ENCODE peak calls at places on chromosome 15, in nine cellular contexts. G is H1, S is lower leg skin, E is right lobe of liver, T is heart left ventricle, X is K562, W is uterus, Z is HCT116, J is tibial nerve. M is an unnamed sample.

GRCh38 chr15:80912673-80913072 is 76.9 kb downstream of the MESD start:
- DNase-seq in X (no peak), T (no peak), E (no peak), G (no peak), S (no peak), J (no peak), W (no peak), Z (no peak), M (no peak)

GRCh38 chr15:97904196-97904572 is 56.3 kb upstream of the ARRDC4 start:
- DNase-seq in G (peak), W (peak), Z (peak), S (peak), T (peak), J (peak), X (peak), E (peak), M (peak)

GRCh38 chr15:23647421-23648375 is at the start of gene MAGEL2:
- DNase-seq in E (no peak), S (no peak), W (no peak), T (no peak), Z (no peak), J (no peak), G (peak), X (no peak), M (no peak)

GRCh38 chr15:84981711-84982300 is at the start of gene PDE8A:
- DNase-seq in S (peak), T (peak), W (no peak), J (peak), G (peak), X (peak), Z (no peak), E (peak), M (no peak)

GRCh38 chr15:29889545-29890329 is 67.5 kb upstream of the TJP1 start:
- DNase-seq in G (no peak), T (no peak), W (no peak), J (no peak), E (no peak), Z (no peak), X (no peak), S (no peak), M (no peak)

GRCh38 chr15:84810073-84810840 is 6.9 kb upstream of the ALPK3 start:
- DNase-seq in Z (no peak), T (no peak), W (peak), S (peak), X (no peak), G (no peak), J (no peak), E (no peak), M (no peak)

GRCh38 chr15:82105458-82106205 is 59.8 kb upstream of the MEX3B start:
- DNase-seq in S (no peak), X (no peak), G (no peak), W (no peak), E (no peak), J (no peak), Z (no peak), T (no peak), M (no peak)

GRCh38 chr15:40768492-40769309 is 1.1 kb upstream of the C15orf62 start:
- DNase-seq in W (no peak), J (no peak), T (no peak), E (no peak), Z (no peak), G (no peak), X (no peak), S (no peak), M (peak)

GRCh38 chr15:33098082-33099058 is 96.1 kb downstream of the FMN1 start:
- DNase-seq in G (no peak), S (no peak), J (no peak), W (no peak), X (no peak), E (no peak), Z (no peak), T (no peak), M (no peak)

GRCh38 chr15:42800731-42801474 is 64.0 kb upstream of the CDAN1 start:
- DNase-seq in J (peak), G (peak), T (no peak), Z (no peak), W (no peak), X (no peak), S (no peak), E (no peak), M (no peak)

GRCh38 chr15:58432421-58432820 is 630 bp downstream of the LIPC start:
- DNase-seq in T (no peak), W (no peak), X (no peak), G (no peak), Z (no peak), E (no peak), S (no peak), J (no peak), M (no peak)

GRCh38 chr15:45186771-45187577 is 792 bp downstream of the SHF start:
- DNase-seq in S (peak), X (no peak), E (peak), T (no peak), Z (no peak), G (peak), J (no peak), W (no peak), M (peak)

GRCh38 chr15:45185903-45186770 is 1.6 kb downstream of the SHF start:
- DNase-seq in W (no peak), G (no peak), E (no peak), X (no peak), Z (no peak), J (no peak), S (peak), T (no peak), M (peak)

GRCh38 chr15:45187578-45187893 is 230 bp downstream of the SHF start:
- DNase-seq in W (no peak), T (no peak), Z (no peak), S (no peak), J (no peak), X (no peak), G (no peak), E (no peak), M (no peak)

GRCh38 chr15:45185069-45185779 is 2.5 kb downstream of the SHF start:
- DNase-seq in S (no peak), E (no peak), W (no peak), J (no peak), T (no peak), Z (no peak), G (no peak), X (no peak), M (no peak)

GRCh38 chr15:45187894-45188830 is at the start of gene SHF:
- DNase-seq in E (peak), X (peak), G (peak), T (peak), J (peak), S (no peak), W (peak), Z (no peak), M (peak)
- TF ChIP-seq POLR2A in E (no peak), X (no peak), G (peak), T (no peak), J (peak), S (no peak), W (peak), Z (no peak), M (no peak)

DNA sequence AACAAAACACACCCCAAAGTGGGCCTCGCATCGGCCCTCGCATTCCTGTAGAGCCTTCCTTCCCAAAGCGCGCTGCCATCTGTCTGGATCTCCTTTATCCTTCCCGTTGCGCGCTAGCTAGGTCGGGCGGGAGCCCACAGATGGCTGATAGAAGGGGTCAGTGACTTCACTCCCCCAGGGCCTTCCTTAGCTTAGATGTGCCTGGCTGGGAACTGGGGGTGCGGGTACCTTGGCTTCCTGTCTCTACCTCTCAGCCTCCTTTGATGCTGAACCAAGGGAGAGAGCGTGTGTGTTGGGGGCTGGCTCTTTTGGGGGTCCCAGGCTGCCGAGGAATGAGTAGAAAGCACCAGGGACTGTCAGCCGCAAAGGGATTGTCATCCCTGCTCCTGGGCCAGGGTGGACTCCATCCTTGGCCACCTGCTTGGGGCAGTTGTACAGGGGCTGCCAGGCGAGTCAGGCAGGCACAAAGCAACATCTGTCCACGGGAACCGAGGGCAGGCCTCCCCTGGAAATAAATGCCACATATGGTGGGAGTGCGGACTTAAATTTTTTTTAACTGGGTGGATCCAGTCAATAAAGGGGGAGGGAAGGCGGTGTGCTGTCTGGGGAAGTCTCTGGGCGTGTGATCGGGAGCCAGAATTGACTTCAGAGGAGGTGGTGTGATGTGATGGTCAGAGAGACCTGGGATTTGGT is 1.9 kb downstream of the SMAD3 start:
- DNase-seq in E (no peak), S (no peak), W (peak), X (no peak), J (no peak), Z (no peak), T (no peak), G (no peak), M (no peak)
- TF ChIP-seq POLR2A in E (no peak), S (no peak), W (no peak), X (no peak), J (no peak), Z (no peak), T (no peak), G (no peak), M (no peak)

DNA sequence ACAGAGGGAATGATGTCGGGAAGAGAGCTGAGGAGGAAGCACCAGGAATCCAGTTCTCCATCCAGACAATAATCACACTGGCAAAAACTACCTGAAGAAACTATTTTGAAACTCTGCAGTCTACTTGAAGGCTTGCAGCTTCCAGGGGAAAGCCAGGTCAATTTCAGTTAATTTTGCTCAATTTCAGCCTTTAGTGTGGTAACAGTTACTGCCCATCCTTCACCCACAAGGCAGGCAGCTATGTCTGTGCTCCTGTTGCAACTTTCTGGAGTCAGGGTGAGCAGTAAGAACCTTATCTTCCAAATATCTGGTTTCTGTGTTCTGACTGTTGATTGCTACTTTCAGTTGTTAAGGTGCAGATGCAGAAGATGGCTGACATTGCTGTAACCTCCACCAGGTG is 221.7 kb downstream of the ADAMTS17 start:
- DNase-seq in W (no peak), X (no peak), J (no peak), T (no peak), S (no peak), G (no peak), Z (no peak), E (no peak), M (peak)
- TF ChIP-seq POLR2A in W (no peak), X (no peak), J (no peak), T (no peak), S (no peak), G (no peak), Z (no peak), E (no peak), M (no peak)

DNA sequence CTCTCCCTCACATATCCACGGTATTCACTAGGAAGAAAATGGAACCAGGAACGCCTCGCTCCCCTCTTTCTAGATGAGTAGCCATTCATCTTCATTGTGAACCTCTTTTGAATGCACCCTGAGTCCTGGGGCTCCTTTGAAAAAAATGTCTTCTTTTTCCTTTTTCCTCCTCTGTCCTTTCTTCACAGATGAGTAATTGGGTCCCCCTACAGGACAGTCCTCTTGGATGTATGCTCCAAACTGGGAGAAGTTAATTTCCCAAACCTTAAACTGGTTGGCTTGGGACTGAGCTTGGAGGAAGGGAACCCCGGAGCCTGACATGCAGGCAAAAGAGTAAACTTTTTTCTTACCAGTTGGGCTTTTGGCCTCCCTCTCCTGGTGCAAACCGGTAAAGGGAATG is 108.8 kb downstream of the DPH6 start:
- DNase-seq in G (no peak), Z (peak), E (no peak), J (no peak), W (no peak), S (no peak), X (peak), T (no peak), M (no peak)
- TF ChIP-seq POLR2A in G (no peak), Z (no peak), E (no peak), J (no peak), W (no peak), S (no peak), X (no peak), T (no peak), M (no peak)